ENCODE peak calls at places on chromosomes 2 and 18, in five cellular contexts. S is IMR-90, O is H1, X is K562, E is HepG2. N is an unnamed sample.

GRCh38 chr2:192228685-192229084 is 34.0 kb upstream of the TMEFF2 start:
- DNase-seq in S (peak), O (no peak), X (no peak), E (no peak), N (no peak)

GRCh38 chr18:9898792-9899549 is 13.2 kb downstream of the TXNDC2 start:
- DNase-seq in S (peak), O (no peak), X (peak), E (peak), N (no peak)

GRCh38 chr2:101956465-101957030 is 35.2 kb upstream of the IL1R2 start:
- DNase-seq in S (no peak), O (no peak), X (no peak), E (no peak), N (no peak)

GRCh38 chr2:240557808-240558207 is at the start of gene ANKMY1:
- DNase-seq in S (peak), O (no peak), X (no peak), E (no peak), N (no peak)

GRCh38 chr2:43521568-43521967 is 74.3 kb downstream of the THADA start:
- DNase-seq in S (no peak), O (no peak), X (no peak), E (no peak), N (no peak)

GRCh38 chr18:7626175-7626921 is 59.2 kb downstream of the PTPRM start:
- DNase-seq in S (no peak), O (no peak), X (no peak), E (peak), N (no peak)

GRCh38 chr2:202679980-202680379 is 45.2 kb downstream of the FAM117B start:
- DNase-seq in S (no peak), O (no peak), X (no peak), E (no peak), N (no peak)

GRCh38 chr2:217520361-217521010 is 482.3 kb downstream of the TNS1 start:
- DNase-seq in S (no peak), O (no peak), X (no peak), E (no peak), N (no peak)

GRCh38 chr2:196592331-196592911 is 47.1 kb upstream of the CCDC150 start:
- DNase-seq in S (peak), O (no peak), X (no peak), E (no peak), N (peak)

GRCh38 chr2:125490308-125490707 is 1165.7 kb upstream of the GYPC start:
- DNase-seq in S (no peak), O (no peak), X (no peak), E (no peak), N (no peak)

GRCh38 chr2:78407960-78408794 is 617.3 kb upstream of the REG3G start:
- DNase-seq in S (no peak), O (no peak), X (no peak), E (no peak), N (no peak)

GRCh38 chr18:49519041-49519971 is 32.3 kb upstream of the C18orf32 start:
- DNase-seq in S (no peak), O (no peak), X (no peak), E (no peak), N (no peak)

GRCh38 chr2:685421-685820 is 8.2 kb upstream of the TMEM18 start:
- DNase-seq in S (no peak), O (no peak), X (no peak), E (no peak), N (no peak)

GRCh38 chr18:45212186-45213039 is 402.9 kb upstream of the SLC14A2 start:
- DNase-seq in S (peak), O (peak), X (peak), E (peak), N (peak)

GRCh38 chr18:70279470-70279869 is 9.4 kb upstream of the SOCS6 start:
- DNase-seq in S (peak), O (no peak), X (no peak), E (no peak), N (no peak)

GRCh38 chr2:121210691-121211090 is 74.3 kb downstream of the TFCP2L1 start:
- DNase-seq in S (no peak), O (no peak), X (no peak), E (no peak), N (peak)

GRCh38 chr18:11585596-11585995 is 23.8 kb upstream of the SLC35G4 start:
- DNase-seq in S (no peak), O (no peak), X (no peak), E (no peak), N (no peak)

GRCh38 chr2:216890138-216890537 is 30.3 kb upstream of the TNP1 start:
- DNase-seq in S (no peak), O (no peak), X (no peak), E (no peak), N (no peak)

GRCh38 chr18:4802296-4802695 is 347.2 kb upstream of the DLGAP1 start:
- DNase-seq in S (no peak), O (no peak), X (no peak), E (no peak), N (no peak)

GRCh38 chr18:4807495-4808293 is 352.6 kb upstream of the DLGAP1 start:
- DNase-seq in S (no peak), O (no peak), X (no peak), E (no peak), N (no peak)

GRCh38 chr18:4808891-4809290 is 353.8 kb upstream of the DLGAP1 start:
- DNase-seq in S (no peak), O (no peak), X (no peak), E (no peak), N (no peak)

GRCh38 chr18:4806342-4806741 is 351.2 kb upstream of the DLGAP1 start:
- DNase-seq in S (no peak), O (no peak), X (no peak), E (no peak), N (no peak)
- TF ChIP-seq MAFK in S (no peak), O (no peak), X (no peak), E (no peak), N (no peak)

DNA sequence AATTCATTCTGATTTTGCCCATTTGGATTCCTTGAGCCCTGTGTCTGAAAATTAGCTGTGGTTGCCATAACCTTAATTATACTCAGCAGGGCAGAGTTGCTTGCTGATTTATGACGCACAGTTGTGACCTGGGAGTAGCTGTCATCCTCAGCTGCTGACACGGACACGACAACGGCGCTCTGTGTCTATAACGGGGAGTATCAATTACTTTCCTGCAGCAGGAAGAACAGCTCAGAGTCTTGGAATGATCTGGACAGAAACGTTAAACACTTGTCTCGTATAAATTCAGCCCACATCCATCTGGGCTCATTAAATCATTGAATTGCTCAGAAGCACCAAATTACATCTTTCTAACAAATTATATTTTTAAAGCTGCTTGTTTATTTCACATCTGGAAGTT is 116.3 kb downstream of the SEPTIN10 start:
- DNase-seq in S (peak), O (no peak), X (no peak), E (no peak), N (no peak)
- TF ChIP-seq MAFK in S (peak), O (no peak), X (no peak), E (no peak), N (no peak)

GRCh38 chr2:75100011-75100680 is 99.2 kb downstream of the TACR1 start:
- DNase-seq in S (peak), O (no peak), X (no peak), E (no peak), N (no peak)

GRCh38 chr2:75102011-75102410 is 97.3 kb downstream of the TACR1 start:
- DNase-seq in S (no peak), O (no peak), X (no peak), E (no peak), N (no peak)

GRCh38 chr2:75098856-75099255 is 100.5 kb downstream of the TACR1 start:
- DNase-seq in S (peak), O (no peak), X (no peak), E (peak), N (peak)

GRCh38 chr2:75100691-75101236 is 98.6 kb downstream of the TACR1 start:
- DNase-seq in S (no peak), O (no peak), X (no peak), E (no peak), N (no peak)

DNA sequence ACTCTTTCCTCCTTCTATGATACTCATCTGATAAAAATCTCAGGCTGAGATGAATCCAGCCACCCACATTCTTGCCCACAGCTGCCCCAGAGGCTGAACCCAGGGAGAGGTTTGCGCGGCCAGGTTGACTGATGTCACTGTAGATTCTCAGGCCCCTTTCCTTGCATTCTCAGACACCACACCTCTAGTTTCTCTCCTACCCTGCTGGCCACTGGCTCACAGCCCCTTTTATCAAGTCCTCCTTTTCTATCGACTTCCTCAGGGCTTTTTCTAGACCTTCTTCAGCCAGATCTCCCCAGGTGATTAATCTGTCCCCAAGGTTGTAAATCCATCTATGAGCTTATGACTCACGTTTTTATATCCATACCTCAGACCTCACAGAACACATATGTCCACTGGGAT is 99.8 kb downstream of the TACR1 start:
- DNase-seq in S (no peak), O (no peak), X (no peak), E (no peak), N (no peak)
- TF ChIP-seq MAFK in S (no peak), O (no peak), X (no peak), E (no peak), N (no peak)

GRCh38 chr18:285817-286216 is 18.0 kb upstream of the THOC1 start:
- DNase-seq in S (no peak), O (no peak), X (no peak), E (no peak), N (no peak)
- TF ChIP-seq MAFK in S (no peak), O (no peak), X (no peak), E (no peak), N (no peak)

GRCh38 chr2:69436594-69436936 is 670 bp downstream of the NFU1 start:
- DNase-seq in S (no peak), O (no peak), X (no peak), E (no peak), N (no peak)

GRCh38 chr2:69438580-69438979 is 1.3 kb upstream of the NFU1 start:
- DNase-seq in S (no peak), O (no peak), X (no peak), E (no peak), N (no peak)

GRCh38 chr2:69436937-69437750 is at the start of gene NFU1:
- DNase-seq in S (peak), O (peak), X (peak), E (peak), N (peak)

GRCh38 chr2:69434753-69435152 is 2.5 kb downstream of the NFU1 start:
- DNase-seq in S (no peak), O (no peak), X (peak), E (no peak), N (no peak)

GRCh38 chr2:69437751-69438154 is 518 bp upstream of the NFU1 start:
- DNase-seq in S (no peak), O (no peak), X (no peak), E (no peak), N (no peak)
- TF ChIP-seq MAFK in S (no peak), O (no peak), X (no peak), E (no peak), N (no peak)

GRCh38 chr2:146481629-146482028 is 1363.2 kb upstream of the ACVR2A start:
- DNase-seq in S (peak), O (no peak), X (no peak), E (no peak), N (no peak)

GRCh38 chr2:146477383-146477782 is 1367.4 kb upstream of the ACVR2A start:
- DNase-seq in S (no peak), O (no peak), X (no peak), E (no peak), N (no peak)
- TF ChIP-seq MAFK in S (no peak), O (no peak), X (no peak), E (no peak), N (no peak)

N was measured in A549.